ENCODE peak calls at places on chromosome 9, in six cellular contexts. W is neural progenitor cell, P is left ventricle myocardium inferior, F is adrenal gland, S is spleen, E is OCI-LY7. T is an unnamed sample.
A peak's percentile ranks its signal among the peaks of the same experiment; 100 is the strongest.

GRCh38 chr9:72305102-72305546 is 59.9 kb downstream of the ZFAND5 start:
- DNase-seq in F (peak; percentile 93), S (peak; percentile 87), W (peak; percentile 29), E (no peak), P (peak; percentile 79), T (peak; percentile 8)

GRCh38 chr9:6899274-6899673 is 141.5 kb downstream of the KDM4C start:
- DNase-seq in F (no peak), S (no peak), P (no peak), E (no peak), W (no peak), T (no peak)

GRCh38 chr9:34589656-34590375 is at the start of gene CNTFR:
- DNase-seq in W (peak; percentile 88), P (peak; percentile 47), E (no peak), F (no peak), S (peak; percentile 66), T (no peak)

GRCh38 chr9:4381744-4382143 is 81.9 kb upstream of the GLIS3 start:
- DNase-seq in E (no peak), P (no peak), W (no peak), F (no peak), S (no peak), T (no peak)

GRCh38 chr9:85368781-85369180 is 373.0 kb downstream of the AGTPBP1 start:
- DNase-seq in P (no peak), E (no peak), W (no peak), S (no peak), F (no peak), T (no peak)

GRCh38 chr9:13857521-13857920 is 456.4 kb downstream of the NFIB start:
- DNase-seq in P (no peak), E (no peak), W (no peak), S (no peak), F (no peak), T (no peak)

GRCh38 chr9:136840877-136841645 is 1.2 kb upstream of the AJM1 start:
- DNase-seq in E (no peak), P (no peak), F (peak; percentile 80), W (peak; percentile 51), S (no peak), T (no peak)

GRCh38 chr9:99000480-99001395 is 57.0 kb downstream of the COL15A1 start:
- DNase-seq in W (peak; percentile 63), F (peak; percentile 65), S (no peak), E (peak; percentile 75), P (peak; percentile 50), T (peak; percentile 60)

GRCh38 chr9:17462869-17463464 is 115.9 kb upstream of the SH3GL2 start:
- DNase-seq in P (no peak), W (peak; percentile 68), F (peak; percentile 26), S (no peak), E (peak; percentile 55), T (no peak)

GRCh38 chr9:32603914-32604852 is 31.2 kb upstream of the NDUFB6 start:
- DNase-seq in P (no peak), E (peak; percentile 85), S (no peak), F (no peak), W (peak; percentile 4), T (no peak)

GRCh38 chr9:96061293-96061987 is 185.9 kb downstream of the ERCC6L2 start:
- DNase-seq in S (no peak), E (no peak), P (peak; percentile 29), W (peak; percentile 50), F (peak; percentile 39), T (peak; percentile 33)

GRCh38 chr9:90074319-90074962 is 469.6 kb downstream of the GADD45G start:
- DNase-seq in E (no peak), S (no peak), W (no peak), F (no peak), P (no peak), T (no peak)

GRCh38 chr9:127132921-127133647 is 10.6 kb upstream of the ANGPTL2 start:
- DNase-seq in P (no peak), F (no peak), W (peak; percentile 65), S (no peak), E (no peak), T (no peak)
- H3K4me1 ChIP-seq in P (peaks cover 81% of the 10 kb centered on the region), F (no peaks in the 10 kb centered on the region), W (peaks cover 14% of the 10 kb centered on the region), S (peaks cover 8% of the 10 kb centered on the region), E (no peaks in the 10 kb centered on the region), T (no peaks in the 10 kb centered on the region)

DNA sequence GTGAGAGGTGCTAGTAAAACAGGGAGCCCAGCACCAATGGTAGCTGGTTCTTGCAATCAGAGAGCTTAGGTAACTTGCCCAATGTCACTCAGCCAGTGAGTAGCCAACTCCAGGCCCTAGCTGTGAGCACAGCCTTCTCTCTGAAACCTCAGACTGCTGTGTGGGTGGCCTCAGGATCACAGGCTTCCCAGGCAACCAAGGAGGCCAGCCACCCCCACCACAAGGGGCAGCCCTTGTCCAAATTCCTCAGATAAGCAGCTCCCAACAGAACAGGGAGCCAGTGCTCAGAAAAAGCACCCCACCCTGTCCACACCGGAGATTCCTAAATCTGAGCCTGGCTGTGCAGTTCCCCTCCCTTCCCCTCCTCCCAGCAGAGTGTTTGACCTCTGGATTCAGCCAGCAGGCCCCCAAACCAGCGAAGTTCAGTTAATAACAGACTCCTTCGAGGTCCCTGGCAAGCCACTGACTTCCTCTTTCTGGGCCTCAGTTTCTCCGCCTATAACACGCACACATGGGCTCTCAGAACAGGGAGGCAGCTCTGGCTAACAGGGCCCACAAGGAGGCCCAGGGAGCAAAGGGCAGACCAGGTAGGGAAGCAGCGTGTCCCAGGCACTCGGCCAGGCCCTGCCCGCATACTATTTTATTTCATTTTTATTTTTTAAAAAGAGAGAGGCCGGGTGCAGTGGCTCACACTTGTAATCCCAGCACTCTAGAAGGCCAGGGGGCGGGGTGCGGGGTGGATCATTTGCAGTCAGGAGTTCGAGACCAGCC is 2.7 kb downstream of the EEIG1 start:
- DNase-seq in S (no peak), E (no peak), P (peak; percentile 70), F (peak; percentile 90), W (peak; percentile 78), T (no peak)
- H3K4me1 ChIP-seq in S (peaks cover 90% of the 10 kb centered on the region), E (peaks cover 68% of the 10 kb centered on the region), P (peaks cover 92% of the 10 kb centered on the region), F (peaks cover 71% of the 10 kb centered on the region), W (peaks cover 48% of the 10 kb centered on the region), T (peaks cover 69% of the 10 kb centered on the region)

GRCh38 chr9:21983509-21983908 is 10.7 kb downstream of the CDKN2A start:
- DNase-seq in S (no peak), F (no peak), E (no peak), P (no peak), W (no peak), T (no peak)
- H3K4me1 ChIP-seq in S (no peaks in the 10 kb centered on the region), F (no peaks in the 10 kb centered on the region), E (peaks cover 37% of the 10 kb centered on the region), P (no peaks in the 10 kb centered on the region), W (no peaks in the 10 kb centered on the region), T (no peaks in the 10 kb centered on the region)

GRCh38 chr9:78235771-78236510 is at the start of gene CEP78:
- DNase-seq in W (peak; percentile 97), P (peak; percentile 92), S (peak; percentile 98), F (peak; percentile 93), E (peak; percentile 95), T (peak; percentile 83)

GRCh38 chr9:78236511-78236950 is 656 bp downstream of the CEP78 start:
- DNase-seq in E (peak; percentile 32), W (peak; percentile 37), P (no peak), S (no peak), F (no peak), T (no peak)

GRCh38 chr9:78235296-78235770 is 542 bp upstream of the CEP78 start:
- DNase-seq in W (peak; percentile 16), S (no peak), F (no peak), P (no peak), E (no peak), T (no peak)

GRCh38 chr9:78239506-78239905 is 3.6 kb downstream of the CEP78 start:
- DNase-seq in S (no peak), W (peak; percentile 40), P (no peak), F (no peak), E (no peak), T (no peak)

GRCh38 chr9:78238061-78239038 is 2.5 kb downstream of the CEP78 start:
- DNase-seq in W (peak; percentile 6), E (no peak), F (no peak), P (no peak), S (no peak), T (no peak)
- H3K4me1 ChIP-seq in W (peaks cover 25% of the 10 kb centered on the region), E (peaks cover 33% of the 10 kb centered on the region), F (peaks cover 12% of the 10 kb centered on the region), P (peaks cover 24% of the 10 kb centered on the region), S (peaks cover 37% of the 10 kb centered on the region), T (peaks cover 47% of the 10 kb centered on the region)

DNA sequence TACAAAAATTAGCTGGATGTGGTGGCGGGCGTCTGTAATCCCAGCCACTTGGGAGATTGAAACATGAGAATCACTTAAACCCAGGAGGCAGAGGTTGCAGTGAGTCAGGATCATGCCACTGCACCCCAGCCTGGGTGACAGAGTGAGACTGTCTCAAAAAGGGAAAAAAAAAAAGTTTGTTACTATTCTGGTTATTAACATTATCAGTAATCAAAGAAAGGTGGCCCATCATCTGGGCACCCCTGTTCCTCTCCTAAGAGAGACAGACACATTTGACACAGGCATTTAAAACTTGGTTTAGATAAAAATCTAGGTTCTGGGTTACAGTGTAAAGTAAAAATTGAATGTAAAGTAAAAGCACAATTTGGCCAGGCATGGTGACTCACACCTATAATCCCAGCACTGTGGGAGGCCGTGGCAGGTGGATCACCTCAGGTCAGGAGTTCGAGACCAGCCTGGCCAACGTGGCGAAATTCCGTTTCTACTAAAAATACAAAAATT is 16.9 kb upstream of the PHYHD1 start:
- DNase-seq in P (no peak), F (no peak), E (no peak), S (no peak), W (no peak), T (no peak)
- H3K4me1 ChIP-seq in P (peaks cover 74% of the 10 kb centered on the region), F (no peaks in the 10 kb centered on the region), E (peaks cover 32% of the 10 kb centered on the region), S (peaks cover 51% of the 10 kb centered on the region), W (no peaks in the 10 kb centered on the region), T (peaks cover 73% of the 10 kb centered on the region)